ENCODE peak calls at places on chromosomes 1 and 21, in six cellular contexts. Q is heart left ventricle, J is GM12892, L is prostate gland, D is breast epithelium, E is tibial nerve. M is an unnamed sample.

GRCh38 chr1:110829955-110830553 is 42.9 kb upstream of the CD53 start:
- DNase-seq in L (no peak), Q (no peak), J (no peak), D (no peak), E (no peak), M (no peak)

GRCh38 chr1:174413632-174414031 is 34.1 kb upstream of the GPR52 start:
- DNase-seq in Q (no peak), L (no peak), J (no peak), D (no peak), E (no peak), M (no peak)

GRCh38 chr1:172609528-172609927 is 49.4 kb upstream of the FASLG start:
- DNase-seq in D (no peak), J (no peak), L (no peak), Q (no peak), E (no peak), M (no peak)

GRCh38 chr1:186502087-186502486 is 41.2 kb upstream of the PDC start:
- DNase-seq in J (no peak), Q (no peak), D (no peak), E (no peak), L (no peak), M (no peak)

GRCh38 chr1:243713470-243714186 is 136.4 kb downstream of the AKT3 start:
- DNase-seq in J (no peak), Q (no peak), E (no peak), L (no peak), D (no peak), M (no peak)

GRCh38 chr1:161089938-161090337 is 580 bp upstream of the NECTIN4 start:
- DNase-seq in J (no peak), L (no peak), E (no peak), Q (no peak), D (peak), M (no peak)

GRCh38 chr1:48803474-48803873 is 26.8 kb upstream of the BEND5 start:
- DNase-seq in Q (no peak), D (no peak), J (no peak), L (no peak), E (no peak), M (no peak)

GRCh38 chr1:65764052-65764451 is 28.6 kb upstream of the PDE4B start:
- DNase-seq in L (no peak), J (no peak), Q (no peak), E (no peak), D (no peak), M (no peak)

GRCh38 chr1:184051485-184052193 is at the start of gene TSEN15:
- DNase-seq in J (peak), E (peak), Q (peak), D (peak), L (peak), M (peak)

GRCh38 chr1:206612129-206612876 is at the start of gene EIF2D:
- DNase-seq in J (peak), Q (peak), D (peak), E (peak), L (peak), M (peak)
- TF ChIP-seq POLR2A in J (peak), Q (peak), D (peak), E (no peak), L (peak), M (peak)

DNA sequence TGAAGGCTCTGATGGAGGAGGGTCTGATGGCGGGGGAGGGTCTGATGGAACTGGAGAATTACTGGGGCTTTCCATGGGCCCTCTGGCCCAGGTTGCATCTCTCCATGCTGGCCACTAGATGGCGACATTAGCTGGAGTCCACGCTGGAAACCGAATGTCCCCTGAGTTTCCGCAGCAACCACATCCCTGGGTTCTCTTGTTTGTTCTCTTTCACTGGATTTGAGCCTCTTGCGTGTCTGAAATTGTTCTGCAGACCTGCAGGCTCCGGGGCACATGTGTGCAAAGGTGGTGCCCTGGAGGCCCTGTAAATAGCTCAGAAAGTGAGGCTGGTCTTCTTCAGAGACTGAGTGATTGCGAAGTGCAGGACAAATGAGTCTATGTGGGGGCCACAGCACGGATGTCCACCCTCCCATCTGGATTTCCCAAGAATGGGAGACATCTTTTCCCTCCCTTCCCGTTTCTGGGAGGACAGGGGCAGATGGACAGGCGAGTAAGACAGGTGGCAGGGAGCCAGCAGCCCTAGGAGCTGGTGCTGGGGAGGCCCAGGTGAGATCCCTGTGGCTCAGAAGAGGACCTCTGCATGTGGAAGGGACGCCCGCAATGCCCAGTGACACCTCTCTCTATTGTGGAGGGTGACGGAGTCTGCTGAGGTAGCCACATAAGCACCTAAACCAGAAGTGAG is 73.2 kb upstream of the ABCG1 start:
- DNase-seq in D (peak), J (peak), Q (peak), E (no peak), L (peak), M (peak)
- TF ChIP-seq POLR2A in D (no peak), J (no peak), Q (no peak), E (no peak), L (no peak), M (no peak)

GRCh38 chr1:8862528-8862927 is 16.0 kb downstream of the ENO1 start:
- DNase-seq in E (no peak), L (no peak), Q (no peak), J (no peak), D (no peak), M (no peak)
- TF ChIP-seq POLR2A in E (no peak), L (no peak), Q (no peak), J (no peak), D (no peak), M (no peak)

GRCh38 chr1:153627797-153628626 is at the start of gene S100A1:
- DNase-seq in Q (peak), E (no peak), L (no peak), D (peak), J (no peak), M (no peak)
- TF ChIP-seq POLR2A in Q (no peak), E (no peak), L (no peak), D (no peak), J (no peak), M (no peak)

GRCh38 chr1:225653463-225654276 is 747 bp upstream of the ENAH start:
- DNase-seq in J (no peak), D (peak), E (peak), Q (peak), L (peak), M (peak)
- TF ChIP-seq POLR2A in J (no peak), D (peak), E (peak), Q (peak), L (peak), M (no peak)

GRCh38 chr1:10032287-10032589 is 520 bp upstream of the UBE4B start:
- DNase-seq in Q (no peak), E (no peak), J (no peak), L (no peak), D (no peak), M (no peak)
- TF ChIP-seq POLR2A in Q (no peak), E (no peak), J (no peak), L (no peak), D (no peak), M (no peak)

DNA sequence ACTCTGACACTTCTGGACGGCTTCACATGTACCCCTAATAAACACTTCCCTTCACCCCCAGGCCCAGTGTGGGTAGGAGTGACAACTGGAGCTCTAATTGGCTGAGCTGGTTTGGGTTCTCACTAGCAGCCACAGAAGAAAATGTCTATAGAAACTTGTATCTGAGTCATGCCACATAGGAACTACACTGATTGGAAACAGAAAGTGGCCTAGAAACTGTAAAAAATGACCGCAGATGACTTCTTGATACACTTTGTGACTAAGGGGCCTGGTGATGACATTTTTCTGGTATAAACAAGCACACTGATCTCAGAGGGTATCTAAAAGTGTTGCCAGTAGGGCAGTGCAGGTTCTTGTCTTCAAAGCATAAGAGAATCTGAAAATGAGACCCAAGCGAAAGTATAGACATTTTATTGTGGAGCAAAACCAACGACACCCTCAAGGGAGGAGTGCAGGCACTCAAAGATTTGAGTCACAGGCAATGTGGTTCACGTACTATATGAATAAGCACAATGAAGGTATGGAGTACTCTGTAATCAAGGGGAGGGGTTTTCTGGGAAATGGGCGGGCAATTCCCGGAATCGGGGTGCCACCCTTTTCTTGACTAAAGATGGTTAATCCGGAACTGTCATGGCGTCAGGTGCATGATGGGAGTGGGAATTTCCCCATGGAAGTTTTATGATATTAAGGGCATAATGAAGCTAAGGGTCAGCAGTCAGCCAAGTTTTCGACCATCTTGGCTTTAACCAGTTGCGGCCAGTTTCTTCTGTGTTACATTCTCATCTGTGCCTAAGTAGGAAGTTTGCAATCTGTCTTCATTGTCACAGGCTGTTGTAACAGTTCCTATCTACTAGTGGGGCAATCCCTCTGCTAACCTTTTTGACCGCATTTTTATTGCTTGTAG is at the start of gene AIM2:
- DNase-seq in D (no peak), E (no peak), J (peak), Q (peak), L (no peak), M (no peak)
- TF ChIP-seq POLR2A in D (no peak), E (no peak), J (no peak), Q (no peak), L (no peak), M (no peak)